ENCODE peak calls at places on chromosomes 5 and 9, in eight cellular contexts. D, O, K, W, T, G, U and P are unnamed samples.

GRCh38 chr5:108983456-108984092 is 235.9 kb downstream of the FER start:
- DNase-seq in D (peak), U (no peak), K (no peak), W (no peak), O (no peak), G (no peak), T (peak), P (no peak)

GRCh38 chr5:96079075-96079474 is 117.4 kb upstream of the ELL2 start:
- DNase-seq in D (peak), G (no peak), U (no peak), T (peak), K (no peak), W (no peak), O (peak), P (no peak)

GRCh38 chr9:76453785-76454184 is 5.2 kb upstream of the GCNT1 start:
- DNase-seq in K (no peak), W (no peak), U (no peak), O (no peak), D (peak), T (peak), G (no peak), P (no peak)

GRCh38 chr5:127299678-127300077 is 9.1 kb downstream of the MEGF10 start:
- DNase-seq in O (no peak), W (no peak), G (no peak), U (no peak), T (no peak), D (peak), K (no peak), P (no peak)

GRCh38 chr5:119743927-119744326 is 114.6 kb downstream of the FAM170A start:
- DNase-seq in U (no peak), W (no peak), O (no peak), D (peak), T (peak), G (no peak), K (no peak), P (no peak)

GRCh38 chr5:142819816-142820215 is 49.6 kb downstream of the ARHGAP26 start:
- DNase-seq in G (no peak), U (no peak), K (no peak), D (peak), O (no peak), W (no peak), T (no peak), P (no peak)

GRCh38 chr5:104080646-104081175 is 518.1 kb upstream of the NUDT12 start:
- DNase-seq in K (no peak), U (no peak), W (no peak), D (no peak), T (no peak), O (no peak), G (no peak), P (no peak)

GRCh38 chr5:51500-51823 is 40.5 kb upstream of the PLEKHG4B start:
- DNase-seq in D (no peak), K (no peak), W (no peak), G (no peak), T (no peak), U (no peak), O (no peak), P (no peak)

GRCh38 chr5:22521521-22521920 is 331.6 kb downstream of the CDH12 start:
- DNase-seq in T (no peak), W (no peak), O (no peak), G (no peak), D (no peak), K (no peak), U (no peak), P (no peak)